ENCODE peak calls at places on chromosomes 3 and 15, in five cellular contexts. Z, O, L, M and X are unnamed samples.

GRCh38 chr3:145776782-145777408 is 384.1 kb downstream of the PLOD2 start:
- DNase-seq in Z (peak), O (no peak), L (peak), M (no peak), X (no peak)

GRCh38 chr3:10883478-10884234 is 67.6 kb downstream of the SLC6A11 start:
- DNase-seq in Z (peak), O (no peak), L (peak), M (no peak), X (no peak)

GRCh38 chr3:132606085-132606484 is 9.0 kb downstream of the ACKR4 start:
- DNase-seq in Z (no peak), O (no peak), L (peak), M (no peak), X (no peak)

GRCh38 chr3:173217127-173217526 is 76.1 kb upstream of the SPATA16 start:
- DNase-seq in Z (no peak), O (no peak), L (no peak), M (no peak), X (no peak)

GRCh38 chr3:62587579-62588031 is 214.3 kb upstream of the FEZF2 start:
- DNase-seq in Z (no peak), O (peak), L (peak), M (no peak), X (no peak)

GRCh38 chr3:190024912-190025311 is 95.8 kb downstream of the P3H2 start:
- DNase-seq in Z (no peak), O (no peak), L (peak), M (no peak), X (no peak)

GRCh38 chr3:55329849-55330248 is 157.3 kb downstream of the WNT5A start:
- DNase-seq in Z (no peak), O (peak), L (peak), M (no peak), X (no peak)

GRCh38 chr3:55519016-55519415 is 31.9 kb upstream of the WNT5A start:
- DNase-seq in Z (no peak), O (peak), L (peak), M (no peak), X (no peak)

GRCh38 chr15:51649659-51650521 is 27.3 kb upstream of the DMXL2 start:
- DNase-seq in Z (peak), O (peak), L (peak), M (no peak), X (no peak)

GRCh38 chr3:45131201-45131600 is 15.0 kb downstream of the CDCP1 start:
- DNase-seq in Z (no peak), O (no peak), L (peak), M (no peak), X (no peak)

GRCh38 chr15:38587214-38587613 is 22.6 kb upstream of the RASGRP1 start:
- DNase-seq in Z (no peak), O (no peak), L (no peak), M (no peak), X (no peak)

GRCh38 chr3:37218206-37218605 is 43.8 kb upstream of the LRRFIP2 start:
- DNase-seq in Z (no peak), O (no peak), L (no peak), M (no peak), X (no peak)

GRCh38 chr15:81157195-81157938 is 23.3 kb downstream of the CFAP161 start:
- DNase-seq in Z (no peak), O (no peak), L (peak), M (no peak), X (no peak)

GRCh38 chr3:61848885-61849284 is 287.5 kb downstream of the PTPRG start:
- DNase-seq in Z (no peak), O (peak), L (peak), M (no peak), X (no peak)

GRCh38 chr3:132318451-132318850 is 1.2 kb downstream of the ACP3 start:
- DNase-seq in Z (no peak), O (no peak), L (peak), M (no peak), X (no peak)

GRCh38 chr3:185940951-185941350 is 3.1 kb upstream of the TRA2B start:
- DNase-seq in Z (no peak), O (no peak), L (no peak), M (no peak), X (no peak)

GRCh38 chr3:10520118-10520517 is 14.7 kb upstream of the ATP2B2 start:
- DNase-seq in Z (no peak), O (no peak), L (no peak), M (no peak), X (no peak)

GRCh38 chr3:110567032-110567431 is 504.6 kb upstream of the NECTIN3 start:
- DNase-seq in Z (no peak), O (no peak), L (no peak), M (no peak), X (no peak)

GRCh38 chr3:64084640-64085039 is 61.3 kb upstream of the PSMD6 start:
- DNase-seq in Z (no peak), O (no peak), L (peak), M (no peak), X (no peak)

GRCh38 chr3:73361591-73361990 is 263.1 kb downstream of the PDZRN3 start:
- DNase-seq in Z (no peak), O (no peak), L (no peak), M (no peak), X (no peak)

GRCh38 chr3:49199244-49199899 is 28.0 kb downstream of the KLHDC8B start:
- DNase-seq in Z (no peak), O (no peak), L (peak), M (peak), X (no peak)

GRCh38 chr3:127959873-127960272 is 44.8 kb downstream of the KBTBD12 start:
- DNase-seq in Z (peak), O (no peak), L (peak), M (no peak), X (no peak)

GRCh38 chr3:129687586-129688125 is 81.2 kb upstream of the PLXND1 start:
- DNase-seq in Z (no peak), O (no peak), L (no peak), M (no peak), X (no peak)

GRCh38 chr3:76349715-76350480 is 564.5 kb upstream of the ZNF717 start:
- DNase-seq in Z (no peak), O (no peak), L (no peak), M (no peak), X (no peak)

GRCh38 chr3:48952510-48953118 is 34.0 kb downstream of the ARIH2 start:
- DNase-seq in Z (no peak), O (no peak), L (peak), M (peak), X (no peak)

GRCh38 chr3:54079729-54080128 is 42.6 kb upstream of the CACNA2D3 start:
- DNase-seq in Z (no peak), O (no peak), L (no peak), M (no peak), X (no peak)

GRCh38 chr3:127697531-127698240 is 24.9 kb downstream of the ABTB1 start:
- DNase-seq in Z (peak), O (no peak), L (peak), M (peak), X (no peak)

GRCh38 chr3:120093923-120094775 is at the start of gene GSK3B:
- DNase-seq in Z (peak), O (no peak), L (peak), M (peak), X (peak)

GRCh38 chr3:133895208-133896001 is at the start of gene RAB6B:
- DNase-seq in Z (peak), O (no peak), L (peak), M (no peak), X (peak)

GRCh38 chr3:85821130-85821756 is 862.5 kb downstream of the CADM2 start:
- DNase-seq in Z (peak), O (no peak), L (peak), M (no peak), X (no peak)

GRCh38 chr3:20561166-20561565 is 375.2 kb upstream of the SGO1 start:
- DNase-seq in Z (no peak), O (no peak), L (no peak), M (no peak), X (no peak)

GRCh38 chr3:70554170-70554569 is 241.7 kb upstream of the MDFIC2 start:
- DNase-seq in Z (no peak), O (peak), L (peak), M (no peak), X (no peak)
- TF ChIP-seq CTCF in Z (no peak), O (no peak), L (no peak), M (no peak), X (no peak)

GRCh38 chr15:48333553-48333952 is 2.3 kb downstream of the DUT start:
- DNase-seq in Z (no peak), O (no peak), L (no peak), M (no peak), X (no peak)
- TF ChIP-seq CTCF in Z (no peak), O (no peak), L (no peak), M (no peak), X (no peak)

GRCh38 chr3:139024968-139025367 is 4.2 kb upstream of the PRR23B start:
- DNase-seq in Z (no peak), O (no peak), L (no peak), M (no peak), X (no peak)

GRCh38 chr3:139016430-139017048 is 4.2 kb downstream of the PRR23B start:
- DNase-seq in Z (no peak), O (no peak), L (no peak), M (no peak), X (no peak)

GRCh38 chr3:139020036-139020867 is 474 bp downstream of the PRR23B start:
- DNase-seq in Z (no peak), O (no peak), L (no peak), M (no peak), X (no peak)

DNA sequence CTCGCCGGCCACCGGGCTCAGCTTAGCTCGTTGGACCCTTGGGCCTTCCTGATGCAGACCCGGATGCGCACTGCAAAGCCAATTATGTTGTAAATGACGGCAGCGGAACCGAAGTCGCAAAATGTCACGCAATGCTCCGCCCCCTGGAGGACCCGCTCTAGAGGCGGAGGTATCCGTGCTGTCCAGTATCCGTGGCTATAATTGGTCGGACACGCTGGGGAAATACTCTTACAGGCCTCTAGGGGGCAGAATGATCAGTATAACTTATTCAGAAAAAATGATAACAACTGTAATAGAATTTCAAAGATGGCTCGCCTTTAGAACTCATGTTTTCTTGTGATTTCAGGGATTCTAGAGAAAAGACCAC is at the start of gene PRR23B:
- DNase-seq in Z (no peak), O (no peak), L (no peak), M (no peak), X (no peak)
- TF ChIP-seq CTCF in Z (peak), O (no peak), L (peak), M (no peak), X (peak)

GRCh38 chr15:97030251-97030650 is 699.8 kb downstream of the NR2F2 start:
- DNase-seq in Z (no peak), O (no peak), L (no peak), M (no peak), X (no peak)
- TF ChIP-seq CTCF in Z (no peak), O (no peak), L (no peak), M (no peak), X (no peak)

DNA sequence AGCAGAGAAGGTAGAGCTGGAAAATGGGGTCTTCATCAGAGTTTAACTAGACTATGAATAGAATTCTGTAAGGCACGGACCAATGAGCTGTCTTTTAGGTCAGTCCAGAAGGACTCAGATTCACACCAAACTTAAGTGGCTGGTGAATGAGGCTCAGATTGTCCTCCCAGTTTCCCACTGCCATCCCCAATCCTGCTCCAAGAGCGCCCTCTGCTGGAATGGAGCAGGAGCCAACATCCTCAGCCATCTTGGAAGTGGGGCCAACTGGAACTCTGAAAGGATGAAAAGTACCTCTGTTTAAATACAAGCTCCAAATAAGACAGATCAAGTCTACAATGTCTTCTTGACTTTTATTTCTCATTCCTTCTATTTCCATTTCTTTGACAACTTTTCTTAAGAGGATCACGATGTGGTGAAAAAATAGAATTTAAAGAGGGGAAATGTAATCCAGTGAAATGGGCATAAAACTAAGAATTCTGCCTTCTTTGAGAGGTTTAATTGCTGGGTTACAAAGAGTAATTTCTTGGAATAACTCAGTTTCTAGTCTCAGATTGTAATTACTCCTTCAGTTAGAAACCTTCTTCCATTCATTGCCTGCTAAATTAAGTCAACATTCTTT is 217.1 kb upstream of the TPRG1 start:
- DNase-seq in Z (peak), O (no peak), L (peak), M (peak), X (peak)
- TF ChIP-seq CTCF in Z (peak), O (peak), L (peak), M (peak), X (peak)

DNA sequence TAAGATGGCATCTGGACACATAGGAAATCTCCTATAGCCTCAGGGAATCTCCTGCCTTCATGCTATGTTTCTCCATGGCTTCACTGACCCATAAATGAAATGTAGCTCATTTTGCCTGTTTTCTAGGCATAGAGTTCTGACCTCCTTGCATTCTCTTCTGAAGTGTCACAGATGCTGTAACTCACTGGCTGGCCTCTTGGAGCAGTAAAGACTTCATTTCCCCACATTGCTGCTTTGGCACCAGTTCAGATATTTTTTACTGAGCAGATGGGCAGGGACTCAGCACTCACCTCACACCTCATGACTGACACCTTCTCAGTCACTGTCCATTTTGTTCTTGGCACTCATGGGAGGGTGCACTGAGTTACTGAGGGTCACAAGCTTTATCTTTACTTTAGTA is 286.7 kb upstream of the TGFBR2 start:
- DNase-seq in Z (peak), O (no peak), L (peak), M (no peak), X (no peak)
- TF ChIP-seq CTCF in Z (peak), O (peak), L (peak), M (peak), X (no peak)

GRCh38 chr3:13338996-13339395 is 81.1 kb downstream of the NUP210 start:
- DNase-seq in Z (no peak), O (no peak), L (no peak), M (no peak), X (no peak)
- TF ChIP-seq CTCF in Z (no peak), O (no peak), L (no peak), M (no peak), X (no peak)

GRCh38 chr3:143998266-143998665 is 26.6 kb downstream of the DIPK2A start:
- DNase-seq in Z (no peak), O (no peak), L (peak), M (no peak), X (no peak)

DNA sequence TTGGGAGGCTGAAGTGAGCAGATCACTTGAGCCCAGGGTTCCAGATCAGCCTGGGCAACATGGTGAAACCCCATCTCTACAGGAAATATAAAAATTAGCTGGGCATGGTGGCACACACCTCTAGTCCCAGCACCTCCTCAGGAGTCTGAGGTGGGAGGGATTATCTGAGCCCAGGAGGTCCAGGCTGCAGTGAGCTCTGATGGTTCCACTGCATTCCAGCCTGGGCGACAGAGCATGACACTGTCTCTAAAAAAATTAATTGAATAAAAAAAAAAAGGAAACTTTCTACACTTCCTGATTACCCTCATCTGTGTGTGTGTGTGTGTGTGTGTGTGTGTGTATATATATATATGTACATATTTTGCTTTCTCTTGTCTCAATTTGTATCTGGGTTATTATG is 31.4 kb downstream of the DIPK2A start:
- DNase-seq in Z (no peak), O (no peak), L (no peak), M (no peak), X (no peak)
- TF ChIP-seq CTCF in Z (no peak), O (no peak), L (no peak), M (no peak), X (no peak)

DNA sequence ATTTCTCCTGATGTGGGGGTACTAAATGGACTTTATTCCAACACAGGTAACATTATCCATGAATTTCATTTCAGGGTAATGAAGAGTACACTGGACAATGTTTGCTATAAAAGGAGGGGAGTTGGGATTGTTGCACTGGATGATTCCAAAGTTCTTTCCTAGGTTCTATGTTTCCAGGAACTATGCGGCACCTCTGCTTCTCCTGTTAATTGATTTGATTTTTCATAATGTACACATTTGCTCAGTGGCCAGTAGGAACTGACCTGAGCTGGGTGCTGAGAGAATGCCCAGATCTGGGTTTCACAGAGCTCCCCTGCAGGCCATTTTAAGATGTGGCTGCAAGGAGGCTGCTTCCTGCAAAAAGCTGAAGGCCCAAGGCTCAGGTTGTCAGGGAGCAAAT is 171.7 kb downstream of the KLF13 start:
- DNase-seq in Z (no peak), O (no peak), L (no peak), M (no peak), X (no peak)
- TF ChIP-seq CTCF in Z (no peak), O (no peak), L (no peak), M (no peak), X (no peak)

DNA sequence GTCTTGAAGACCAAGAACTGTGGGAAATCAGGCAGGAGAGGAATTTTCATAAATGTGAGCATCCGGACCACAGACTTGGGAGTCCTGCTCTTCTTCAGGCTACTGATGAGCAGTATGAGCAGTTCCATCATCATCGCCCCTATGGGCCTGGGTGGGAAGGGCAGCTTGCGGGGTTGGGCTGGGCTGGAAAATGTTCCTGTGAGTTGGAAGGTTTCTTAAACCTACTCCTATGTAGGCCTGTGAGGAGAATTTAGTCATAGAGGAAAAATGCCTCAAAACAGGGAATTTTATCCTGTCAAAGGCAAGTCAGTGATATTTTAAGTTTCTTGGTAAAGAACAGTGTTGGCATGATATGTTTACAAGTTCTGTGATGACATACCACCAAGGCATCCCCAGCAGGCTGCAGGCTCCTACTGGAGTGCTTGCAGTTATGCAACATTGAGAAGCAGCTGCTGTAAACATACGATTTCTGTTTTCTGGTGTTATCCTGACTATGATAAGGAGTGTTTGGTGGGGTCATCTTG is 10.3 kb downstream of the MASP1 start:
- DNase-seq in Z (no peak), O (peak), L (peak), M (no peak), X (no peak)
- TF ChIP-seq CTCF in Z (no peak), O (peak), L (peak), M (no peak), X (no peak)